ENCODE peak calls at places on chromosomes 16 and 17, in four cellular contexts. V is mucosa of descending colon, C is right lobe of liver, E is EL. T is an unnamed sample.

GRCh38 chr16:4272114-4272954 is 489 bp downstream of the TFAP4 start:
- DNase-seq in E (peak), C (peak), V (peak), T (peak)

GRCh38 chr16:29699324-29700219 is 20.6 kb downstream of the QPRT start:
- DNase-seq in C (no peak), V (no peak), E (no peak), T (no peak)

GRCh38 chr16:50411034-50411433 is 42.2 kb upstream of the BRD7 start:
- DNase-seq in E (no peak), C (no peak), V (no peak), T (no peak)

GRCh38 chr17:35743911-35744328 is 9.1 kb downstream of the GAS2L2 start:
- DNase-seq in E (peak), C (no peak), V (peak), T (peak)

GRCh38 chr17:10737168-10737622 is 7.4 kb upstream of the TMEM220 start:
- DNase-seq in V (peak), C (peak), E (peak), T (peak)

GRCh38 chr17:17028059-17028877 is 14.0 kb upstream of the MPRIP start:
- DNase-seq in E (peak), C (no peak), V (peak), T (no peak)

GRCh38 chr16:67028167-67028554 is 788 bp upstream of the CBFB start:
- DNase-seq in V (no peak), E (no peak), C (no peak), T (no peak)

GRCh38 chr17:2444382-2444781 is 43.5 kb upstream of the MNT start:
- DNase-seq in C (no peak), V (no peak), E (no peak), T (no peak)

GRCh38 chr17:47742319-47743181 is 9.5 kb downstream of the TBX21 start:
- DNase-seq in C (no peak), V (no peak), E (no peak), T (peak)

GRCh38 chr17:73827627-73828241 is 183.5 kb upstream of the SDK2 start:
- DNase-seq in C (no peak), V (peak), E (no peak), T (no peak)

GRCh38 chr16:1420111-1420539 is 422 bp downstream of the UQCC4 start:
- DNase-seq in V (peak), E (no peak), C (no peak), T (no peak)

GRCh38 chr16:10519297-10519696 is 61.1 kb downstream of the EMP2 start:
- DNase-seq in V (no peak), E (no peak), C (no peak), T (no peak)

GRCh38 chr16:90019543-90020259 is 445 bp upstream of the DBNDD1 start:
- DNase-seq in E (peak), V (peak), C (peak), T (peak)

GRCh38 chr16:65446441-65446840 is 324.6 kb upstream of the CDH11 start:
- DNase-seq in C (no peak), E (no peak), V (no peak), T (no peak)

GRCh38 chr16:65119905-65120341 is 1.9 kb downstream of the CDH11 start:
- DNase-seq in V (no peak), C (no peak), E (peak), T (no peak)